ENCODE peak calls at places on chromosomes 2 and 18, in six cellular contexts. H is astrocyte of the spinal cord; R is NB4; Q is body of pancreas; L is CD8-positive, alpha-beta T cell; Z is upper lobe of right lung. T is an unnamed sample.

GRCh38 chr2:76310894-76311293 is 600.2 kb upstream of the GCFC2 start:
- DNase-seq in H (no peak), L (no peak), R (no peak), Z (no peak), Q (no peak), T (no peak)

GRCh38 chr2:191252699-191253098 is 7.5 kb downstream of the MYO1B start:
- DNase-seq in H (no peak), R (peak), L (no peak), Z (no peak), Q (no peak), T (no peak)

GRCh38 chr2:9029721-9030120 is 26.2 kb upstream of the MBOAT2 start:
- DNase-seq in Q (no peak), R (no peak), H (no peak), Z (no peak), L (no peak), T (no peak)

GRCh38 chr2:112941753-112942653 is 31.0 kb downstream of the IL37 start:
- DNase-seq in R (peak), Q (peak), L (peak), H (peak), Z (peak), T (peak)

GRCh38 chr2:236610991-236611821 is 41.6 kb downstream of the ACKR3 start:
- DNase-seq in L (no peak), Q (no peak), H (no peak), R (no peak), Z (no peak), T (no peak)

GRCh38 chr18:10752407-10752806 is 226.6 kb downstream of the NAPG start:
- DNase-seq in H (no peak), Z (no peak), Q (no peak), R (no peak), L (no peak), T (no peak)

GRCh38 chr2:150271952-150272351 is 215.5 kb downstream of the RND3 start:
- DNase-seq in R (no peak), L (no peak), Q (no peak), H (peak), Z (no peak), T (no peak)

GRCh38 chr2:134897932-134898331 is 20.7 kb upstream of the CCNT2 start:
- DNase-seq in Z (no peak), L (no peak), Q (no peak), H (peak), R (peak), T (no peak)

GRCh38 chr2:27123302-27124150 is at the start of gene ABHD1:
- DNase-seq in H (peak), Q (peak), Z (peak), R (peak), L (peak), T (no peak)

GRCh38 chr2:190836767-190837166 is 43.9 kb upstream of the GLS start:
- DNase-seq in Z (no peak), Q (no peak), L (no peak), H (no peak), R (no peak), T (no peak)

GRCh38 chr2:217890445-217890844 is 112.3 kb downstream of the TNS1 start:
- DNase-seq in Z (peak), R (peak), Q (peak), H (peak), L (no peak), T (no peak)

GRCh38 chr2:154952346-154953010 is 254.0 kb downstream of the KCNJ3 start:
- DNase-seq in R (no peak), Z (no peak), Q (no peak), L (no peak), H (no peak), T (no peak)

DNA sequence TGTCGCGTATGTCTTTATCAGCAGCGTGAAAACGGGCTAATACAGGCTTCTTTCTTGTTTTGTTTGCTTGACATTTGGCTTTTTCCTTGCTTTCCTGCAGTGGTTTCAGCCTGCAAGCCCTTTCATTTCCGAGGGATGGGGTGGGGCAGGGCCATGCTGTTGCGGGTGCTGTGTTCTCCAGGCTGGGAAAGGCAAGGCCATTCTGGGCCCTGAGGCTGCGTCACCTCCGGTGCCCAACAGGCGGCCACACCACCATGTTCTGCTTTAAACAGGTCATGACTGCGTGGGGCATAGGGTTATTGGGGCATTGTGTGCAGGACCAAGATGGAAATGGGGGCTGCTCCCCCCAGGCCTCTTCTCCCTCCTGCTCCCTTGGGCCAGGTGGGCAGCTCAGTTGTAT is 38.6 kb upstream of the PLB1 start:
- DNase-seq in H (no peak), Z (no peak), R (no peak), L (no peak), Q (no peak), T (no peak)
- TF ChIP-seq CTCF in H (no peak), Z (no peak), R (no peak), L (no peak), Q (no peak), T (no peak)

GRCh38 chr2:66445781-66446177 is 10.9 kb downstream of the MEIS1 start:
- DNase-seq in Q (no peak), R (no peak), L (no peak), H (peak), Z (no peak), T (no peak)
- TF ChIP-seq CTCF in Q (no peak), R (no peak), L (no peak), H (peak), Z (peak), T (peak)

DNA sequence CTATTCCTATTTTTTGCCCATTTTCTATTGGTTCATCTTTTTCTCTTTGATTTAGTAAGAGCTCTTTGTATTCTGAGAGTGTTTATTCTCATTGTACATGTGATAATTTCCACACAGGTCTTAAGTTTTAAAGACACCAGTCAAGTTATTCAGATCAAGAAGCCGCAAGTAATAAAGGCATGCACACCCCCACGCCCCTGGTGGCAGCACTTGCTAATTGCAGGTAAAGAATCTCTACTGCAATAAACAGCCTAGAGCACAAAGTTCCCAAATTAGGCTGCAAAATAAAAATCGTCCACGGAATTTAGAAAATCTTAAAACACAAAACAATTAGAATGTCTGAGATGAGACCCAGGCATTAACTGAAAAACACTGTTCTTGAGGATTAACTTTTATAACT is 45.2 kb downstream of the ST3GAL5 start:
- DNase-seq in H (no peak), Q (no peak), R (peak), L (no peak), Z (no peak), T (peak)
- TF ChIP-seq CTCF in H (peak), Q (no peak), R (peak), L (peak), Z (peak), T (peak)

DNA sequence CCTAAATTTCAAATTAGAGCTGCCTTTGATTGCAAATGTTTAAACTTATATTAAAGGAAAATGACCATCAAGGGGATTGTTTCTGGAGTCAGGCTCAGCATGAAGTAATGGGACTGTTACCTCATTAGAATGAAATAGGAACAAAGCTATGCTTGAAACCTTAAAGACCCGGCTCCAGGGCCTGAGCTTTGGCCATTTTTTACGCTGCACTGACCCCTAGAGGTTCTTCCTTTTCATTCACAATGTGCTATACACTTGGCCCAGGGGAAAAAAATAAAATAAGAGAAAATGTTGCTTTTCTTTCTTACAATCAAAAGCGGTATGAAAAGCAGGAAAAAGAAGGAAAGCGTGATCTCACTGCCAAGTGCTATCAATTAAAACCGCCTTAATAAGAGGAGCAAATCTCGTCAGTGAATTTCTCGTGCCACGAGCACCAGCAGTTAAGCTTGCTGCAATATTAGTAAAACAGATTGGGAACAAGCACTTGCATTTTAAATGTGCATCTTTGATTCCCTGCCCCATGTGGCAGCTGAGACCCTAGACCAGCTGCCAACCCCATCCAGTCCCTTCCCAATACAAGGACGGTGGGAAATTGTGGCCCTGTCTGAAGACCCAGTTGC is 96.6 kb downstream of the MBD2 start:
- DNase-seq in Q (no peak), Z (no peak), L (no peak), R (peak), H (peak), T (no peak)
- TF ChIP-seq CTCF in Q (no peak), Z (peak), L (no peak), R (peak), H (peak), T (peak)

GRCh38 chr18:74163019-74163656 is 14.8 kb downstream of the TIMM21 start:
- DNase-seq in Q (no peak), Z (no peak), H (no peak), R (no peak), L (no peak), T (no peak)
- TF ChIP-seq CTCF in Q (no peak), Z (no peak), H (no peak), R (no peak), L (no peak), T (no peak)

GRCh38 chr2:181231151-181231550 is 226.0 kb upstream of the ITGA4 start:
- DNase-seq in Z (no peak), Q (no peak), H (no peak), L (no peak), R (peak), T (no peak)
- TF ChIP-seq CTCF in Z (no peak), Q (no peak), H (no peak), L (no peak), R (no peak), T (no peak)

T was measured in osteocyte.